ENCODE peak calls at places on chromosomes 7 and 10, in nine cellular contexts. P, E, D, C, L, G, A, Q and H are unnamed samples.

GRCh38 chr7:140295224-140295623 is 103.1 kb downstream of the SLC37A3 start:
- DNase-seq in P (no peak), E (no peak), D (no peak), C (no peak), L (no peak), G (no peak), A (no peak), Q (no peak), H (no peak)

GRCh38 chr7:29965030-29965429 is 24.6 kb downstream of the SCRN1 start:
- DNase-seq in P (no peak), E (no peak), D (no peak), C (no peak), L (no peak), G (no peak), A (no peak), Q (no peak), H (no peak)

GRCh38 chr10:75530337-75530736 is 98.9 kb downstream of the LRMDA start:
- DNase-seq in P (peak; percentile 36), E (no peak), D (no peak), C (no peak), L (peak; percentile 67), G (no peak), A (no peak), Q (no peak), H (no peak)

GRCh38 chr10:123774075-123774742 is 108.1 kb downstream of the GPR26 start:
- DNase-seq in P (no peak), E (no peak), D (no peak), C (no peak), L (no peak), G (no peak), A (no peak), Q (no peak), H (no peak)

GRCh38 chr7:158096582-158096981 is 491.0 kb downstream of the PTPRN2 start:
- DNase-seq in P (no peak), E (no peak), D (no peak), C (no peak), L (no peak), G (no peak), A (no peak), Q (no peak), H (no peak)

GRCh38 chr7:146067880-146068279 is 48.7 kb upstream of the CNTNAP2 start:
- DNase-seq in P (no peak), E (no peak), D (no peak), C (no peak), L (no peak), G (no peak), A (no peak), Q (no peak), H (no peak)

GRCh38 chr7:20227291-20227795 is 10.2 kb upstream of the MACC1 start:
- DNase-seq in P (no peak), E (no peak), D (no peak), C (no peak), L (peak; percentile 52), G (no peak), A (no peak), Q (no peak), H (no peak)

GRCh38 chr10:50382576-50383023 is 131.3 kb upstream of the ASAH2 start:
- DNase-seq in P (no peak), E (no peak), D (no peak), C (no peak), L (peak; percentile 36), G (no peak), A (no peak), Q (no peak), H (no peak)

GRCh38 chr10:71770255-71770654 is 3.1 kb downstream of the VSIR start:
- DNase-seq in P (no peak), E (peak; percentile 89), D (no peak), C (no peak), L (peak; percentile 85), G (no peak), A (no peak), Q (no peak), H (no peak)

GRCh38 chr7:85010306-85010705 is 176.6 kb downstream of the SEMA3D start:
- DNase-seq in P (no peak), E (no peak), D (no peak), C (no peak), L (no peak), G (no peak), A (no peak), Q (no peak), H (no peak)

GRCh38 chr10:47206449-47207279 is 93.3 kb upstream of the GDF10 start:
- DNase-seq in P (no peak), E (no peak), D (no peak), C (no peak), L (no peak), G (no peak), A (no peak), Q (no peak), H (no peak)

GRCh38 chr7:96075510-96076349 is 246.2 kb downstream of the SLC25A13 start:
- DNase-seq in P (no peak), E (peak; percentile 92), D (peak; percentile 63), C (peak; percentile 8), L (peak; percentile 83), G (peak; percentile 89), A (peak; percentile 41), Q (peak; percentile 72), H (peak; percentile 21)

GRCh38 chr7:37068902-37069301 is 344.6 kb upstream of the AOAH start:
- DNase-seq in P (no peak), E (peak; percentile 46), D (no peak), C (no peak), L (no peak), G (no peak), A (no peak), Q (no peak), H (no peak)

GRCh38 chr10:28367865-28368541 is 65.1 kb upstream of the MPP7 start:
- DNase-seq in P (no peak), E (no peak), D (no peak), C (no peak), L (no peak), G (no peak), A (peak; percentile 31), Q (no peak), H (no peak)

GRCh38 chr10:32932330-32932729 is 25.7 kb downstream of the ITGB1 start:
- DNase-seq in P (no peak), E (no peak), D (no peak), C (no peak), L (no peak), G (no peak), A (no peak), Q (no peak), H (no peak)

GRCh38 chr10:32927750-32928149 is 30.3 kb downstream of the ITGB1 start:
- DNase-seq in P (no peak), E (no peak), D (no peak), C (no peak), L (no peak), G (no peak), A (no peak), Q (no peak), H (no peak)

GRCh38 chr10:32923849-32924248 is 34.2 kb downstream of the ITGB1 start:
- DNase-seq in P (no peak), E (no peak), D (no peak), C (no peak), L (no peak), G (no peak), A (no peak), Q (no peak), H (no peak)

GRCh38 chr10:32931593-32931992 is 26.4 kb downstream of the ITGB1 start:
- DNase-seq in P (no peak), E (no peak), D (no peak), C (no peak), L (no peak), G (no peak), A (no peak), Q (no peak), H (no peak)

GRCh38 chr10:32929634-32930033 is 28.4 kb downstream of the ITGB1 start:
- DNase-seq in P (no peak), E (no peak), D (no peak), C (no peak), L (no peak), G (no peak), A (no peak), Q (no peak), H (no peak)
- H3K27ac ChIP-seq in P (no peak overlapping the region), E (no peak overlapping the region), D (no peak overlapping the region), C (no peak overlapping the region), L (peak overlapping the region; percentile 18), G (no peak overlapping the region), A (no peak overlapping the region), Q (no peak overlapping the region), H (no peak overlapping the region)

DNA sequence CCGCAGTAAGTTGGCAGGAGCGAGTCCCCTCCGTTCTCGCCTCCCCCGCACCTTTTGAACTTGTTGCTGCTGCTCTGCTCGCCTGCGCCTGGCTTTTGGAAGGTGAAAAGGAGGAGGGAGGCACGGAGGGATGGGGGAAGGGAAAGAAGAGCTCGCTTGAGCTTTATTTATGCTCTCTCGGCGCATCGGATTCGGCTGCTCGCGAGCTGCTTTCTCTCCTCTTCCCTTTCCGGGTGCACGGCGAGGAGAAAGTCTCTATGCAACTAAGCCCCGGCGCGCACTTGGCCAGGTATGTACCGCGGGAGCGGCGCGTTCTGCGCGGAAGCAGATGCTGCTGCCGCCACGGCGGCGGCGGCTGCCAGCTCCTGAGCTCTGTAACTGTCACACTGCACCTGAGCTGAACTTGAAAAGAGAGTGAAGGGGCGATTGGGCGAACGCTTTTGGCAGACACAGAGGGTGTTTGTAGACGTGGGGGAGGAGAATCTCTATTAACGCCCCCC is 551 bp downstream of the KCND2 start:
- DNase-seq in P (no peak), E (peak; percentile 80), D (peak; percentile 80), C (no peak), L (peak; percentile 45), G (peak; percentile 76), A (no peak), Q (peak; percentile 67), H (no peak)
- H3K27ac ChIP-seq in P (no peak overlapping the region), E (no peak overlapping the region), D (peak overlapping the region; percentile 63), C (no peak overlapping the region), L (no peak overlapping the region), G (no peak overlapping the region), A (no peak overlapping the region), Q (no peak overlapping the region), H (no peak overlapping the region)

DNA sequence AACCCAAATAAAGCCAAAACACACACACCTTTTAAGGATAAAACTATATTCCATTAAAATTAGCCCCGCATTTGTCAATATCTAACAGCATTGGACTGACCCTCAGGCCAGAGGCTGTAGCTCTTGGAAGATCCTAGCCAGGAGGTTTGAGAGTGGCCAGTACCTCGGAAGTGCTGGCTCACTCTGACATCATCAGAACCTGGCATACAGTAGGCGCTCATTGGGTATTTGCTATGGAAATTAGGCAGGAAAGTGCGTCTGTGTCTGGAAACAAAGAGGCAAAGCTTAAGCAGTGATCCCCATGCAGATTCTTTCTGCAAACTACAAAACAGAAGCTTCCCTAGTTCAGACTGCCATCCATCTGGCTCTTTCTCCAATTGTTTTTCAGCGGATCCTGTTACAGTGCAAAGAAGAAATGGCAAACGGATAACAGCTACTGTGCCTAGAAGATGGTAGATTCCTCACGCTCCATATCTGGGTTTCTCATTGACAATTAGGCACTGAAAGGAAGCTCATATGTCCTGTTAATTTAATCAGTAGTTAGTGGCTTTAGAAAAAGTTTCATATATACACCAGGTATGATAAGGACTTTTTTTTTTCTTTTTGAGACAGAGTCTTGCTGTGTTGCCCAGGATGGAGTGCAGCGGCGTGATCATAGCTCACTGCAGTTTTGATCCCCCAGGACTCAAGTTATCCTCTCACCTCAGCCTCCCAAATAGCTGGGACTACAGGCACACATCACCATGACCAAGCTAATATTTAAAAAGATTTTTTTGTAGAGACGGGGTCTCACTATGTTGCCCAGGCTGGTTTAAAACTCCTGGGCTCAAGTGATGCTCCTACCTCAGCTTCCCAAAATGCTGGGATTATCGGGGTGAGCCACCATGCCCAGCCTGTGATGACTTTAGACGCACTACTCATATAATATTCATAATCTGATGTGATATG is 1.9 kb upstream of the PRKCQ start:
- DNase-seq in P (no peak), E (no peak), D (no peak), C (no peak), L (no peak), G (peak; percentile 33), A (no peak), Q (no peak), H (no peak)
- H3K27ac ChIP-seq in P (no peak overlapping the region), E (no peak overlapping the region), D (peak overlapping the region; percentile 64), C (no peak overlapping the region), L (no peak overlapping the region), G (no peak overlapping the region), A (no peak overlapping the region), Q (no peak overlapping the region), H (peak overlapping the region; percentile 57)

GRCh38 chr7:97872025-97872669 is at the start of gene ASNS:
- DNase-seq in P (peak; percentile 80), E (peak; percentile 96), D (peak; percentile 98), C (peak; percentile 90), L (peak; percentile 97), G (peak; percentile 96), A (peak; percentile 94), Q (peak; percentile 87), H (peak; percentile 97)
- H3K27ac ChIP-seq in P (peak within 1 kb of the TSS; percentile 73), E (peak within 1 kb of the TSS; percentile 77), D (peak within 1 kb of the TSS; percentile 71), C (peak within 1 kb of the TSS; percentile 76), L (peak within 1 kb of the TSS; percentile 58), G (no peak within 1 kb of the TSS), A (peak within 1 kb of the TSS; percentile 85), Q (no peak within 1 kb of the TSS), H (peak within 1 kb of the TSS; percentile 61)